ENCODE peak calls at places on chromosomes 2 and 18, in six cellular contexts. O is SK-N-SH, N is HepG2, C is K562, R is GM12878, L is H1. T is an unnamed sample.

GRCh38 chr2:220219371-220219770 is 591.9 kb downstream of the SLC4A3 start:
- DNase-seq in R (no peak), N (no peak), O (no peak), C (no peak), L (no peak), T (no peak)

GRCh38 chr2:85760371-85760770 is 6.6 kb downstream of the ATOH8 start:
- DNase-seq in N (no peak), O (no peak), C (no peak), R (no peak), L (no peak), T (no peak)

GRCh38 chr2:186889291-186889886 is 40.4 kb upstream of the ZSWIM2 start:
- DNase-seq in N (no peak), L (no peak), O (no peak), C (no peak), R (no peak), T (no peak)

GRCh38 chr2:228768818-228769217 is 502.3 kb downstream of the PID1 start:
- DNase-seq in O (no peak), R (no peak), C (no peak), L (no peak), N (no peak), T (no peak)

GRCh38 chr18:40006553-40007073 is 1948.4 kb upstream of the PIK3C3 start:
- DNase-seq in R (no peak), L (no peak), C (no peak), O (no peak), N (no peak), T (no peak)

GRCh38 chr2:33559986-33560385 is 39.1 kb downstream of the FAM98A start:
- DNase-seq in R (no peak), C (no peak), O (no peak), L (no peak), N (no peak), T (no peak)

GRCh38 chr2:183919167-183919566 is 679.2 kb upstream of the ZNF804A start:
- DNase-seq in L (no peak), R (no peak), N (no peak), O (no peak), C (no peak), T (no peak)

GRCh38 chr18:52313213-52313612 is 26.8 kb upstream of the DCC start:
- DNase-seq in O (no peak), L (no peak), N (no peak), C (no peak), R (no peak), T (no peak)

GRCh38 chr18:34222025-34222395 is 2.7 kb downstream of the NOL4 start:
- DNase-seq in C (no peak), L (peak; percentile 58), O (peak; percentile 41), R (no peak), N (no peak), T (no peak)

GRCh38 chr2:129905664-129906081 is 73.8 kb upstream of the RAB6C start:
- DNase-seq in L (peak; percentile 28), O (peak; percentile 4), N (no peak), R (no peak), C (no peak), T (no peak)

GRCh38 chr18:25921677-25922421 is 168.6 kb downstream of the SS18 start:
- DNase-seq in C (peak; percentile 74), N (peak; percentile 31), O (peak; percentile 20), L (peak; percentile 72), R (peak; percentile 20), T (peak; percentile 66)

GRCh38 chr18:9094307-9095226 is 7.9 kb upstream of the NDUFV2 start:
- DNase-seq in O (no peak), N (peak; percentile 92), L (no peak), C (no peak), R (no peak), T (peak; percentile 89)

GRCh38 chr18:3450358-3451107 is 561 bp downstream of the TGIF1 start:
- DNase-seq in O (peak; percentile 60), L (no peak), R (no peak), C (peak; percentile 30), N (no peak), T (no peak)

GRCh38 chr2:219002395-219003266 is 9.4 kb upstream of the CRYBA2 start:
- DNase-seq in O (peak; percentile 89), R (no peak), L (peak; percentile 96), N (peak; percentile 54), C (peak; percentile 83), T (peak; percentile 82)

GRCh38 chr2:28747714-28748113 is 3.9 kb upstream of the PPP1CB start:
- DNase-seq in N (no peak), O (no peak), R (no peak), C (no peak), L (no peak), T (no peak)

GRCh38 chr2:8458461-8459459 is 223.1 kb upstream of the ID2 start:
- DNase-seq in C (no peak), O (no peak), L (no peak), N (no peak), R (no peak), T (no peak)

GRCh38 chr18:23071285-23071684 is 64.0 kb upstream of the CABLES1 start:
- DNase-seq in O (no peak), C (no peak), N (no peak), R (peak; percentile 79), L (no peak), T (no peak)

GRCh38 chr18:42758851-42759250 is 356.6 kb downstream of the RIT2 start:
- DNase-seq in N (no peak), C (no peak), O (no peak), R (no peak), L (no peak), T (no peak)

GRCh38 chr2:10844083-10844482 is 31.5 kb upstream of the PDIA6 start:
- DNase-seq in L (peak; percentile 79), O (peak; percentile 51), C (no peak), N (no peak), R (no peak), T (peak; percentile 52)

GRCh38 chr2:1047485-1047884 is 96.8 kb downstream of the SNTG2 start:
- DNase-seq in N (peak; percentile 7), O (no peak), C (no peak), L (no peak), R (no peak), T (no peak)
- TF ChIP-seq CHD2 in N (no peak), O (no peak), C (no peak), L (no peak), R (no peak), T (no peak)

GRCh38 chr2:72576459-72576858 is 249.4 kb downstream of the EXOC6B start:
- DNase-seq in O (no peak), R (no peak), N (no peak), L (no peak), C (no peak), T (no peak)

GRCh38 chr2:72576861-72577260 is 249.0 kb downstream of the EXOC6B start:
- DNase-seq in L (no peak), R (no peak), O (no peak), C (no peak), N (no peak), T (no peak)

GRCh38 chr2:72583376-72583775 is 242.5 kb downstream of the EXOC6B start:
- DNase-seq in C (no peak), R (no peak), N (no peak), L (no peak), O (no peak), T (no peak)

GRCh38 chr2:72579595-72580180 is 246.1 kb downstream of the EXOC6B start:
- DNase-seq in L (no peak), C (peak; percentile 7), O (peak; percentile 27), R (no peak), N (peak; percentile 70), T (no peak)

DNA sequence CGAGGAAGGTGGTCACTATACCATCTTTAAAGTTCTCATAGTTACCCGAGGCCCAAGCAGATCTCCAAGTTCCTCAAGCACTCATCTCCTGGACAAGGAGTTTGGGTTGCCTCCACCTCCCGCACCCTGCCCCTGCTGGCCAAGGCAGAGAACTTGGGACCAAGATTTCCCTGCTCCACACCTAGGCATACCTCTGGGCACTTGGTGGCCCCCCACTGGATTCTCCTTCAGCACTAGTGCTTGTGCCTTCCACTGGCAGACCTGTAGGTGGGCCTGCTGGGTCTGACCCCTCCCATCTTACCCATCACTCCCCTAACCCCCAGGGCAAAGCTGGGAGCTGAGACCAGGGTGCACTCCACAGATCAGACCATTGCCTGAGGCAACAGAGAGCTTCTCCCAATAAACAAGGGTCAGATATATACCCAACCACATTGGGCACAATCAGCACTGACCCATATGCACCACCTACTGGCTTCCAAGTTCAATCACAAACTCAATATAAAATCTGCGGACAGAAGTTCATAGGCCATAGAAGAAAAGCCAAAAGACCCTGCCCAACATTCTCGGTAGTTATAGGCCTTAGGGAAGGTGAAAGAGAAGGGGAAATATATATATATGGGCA is 244.2 kb downstream of the EXOC6B start:
- DNase-seq in C (no peak), O (no peak), L (peak; percentile 53), N (no peak), R (no peak), T (peak; percentile 19)
- TF ChIP-seq CTCF in C (no peak), O (no peak), L (peak; percentile 60), N (no peak), R (no peak), T (no peak)

DNA sequence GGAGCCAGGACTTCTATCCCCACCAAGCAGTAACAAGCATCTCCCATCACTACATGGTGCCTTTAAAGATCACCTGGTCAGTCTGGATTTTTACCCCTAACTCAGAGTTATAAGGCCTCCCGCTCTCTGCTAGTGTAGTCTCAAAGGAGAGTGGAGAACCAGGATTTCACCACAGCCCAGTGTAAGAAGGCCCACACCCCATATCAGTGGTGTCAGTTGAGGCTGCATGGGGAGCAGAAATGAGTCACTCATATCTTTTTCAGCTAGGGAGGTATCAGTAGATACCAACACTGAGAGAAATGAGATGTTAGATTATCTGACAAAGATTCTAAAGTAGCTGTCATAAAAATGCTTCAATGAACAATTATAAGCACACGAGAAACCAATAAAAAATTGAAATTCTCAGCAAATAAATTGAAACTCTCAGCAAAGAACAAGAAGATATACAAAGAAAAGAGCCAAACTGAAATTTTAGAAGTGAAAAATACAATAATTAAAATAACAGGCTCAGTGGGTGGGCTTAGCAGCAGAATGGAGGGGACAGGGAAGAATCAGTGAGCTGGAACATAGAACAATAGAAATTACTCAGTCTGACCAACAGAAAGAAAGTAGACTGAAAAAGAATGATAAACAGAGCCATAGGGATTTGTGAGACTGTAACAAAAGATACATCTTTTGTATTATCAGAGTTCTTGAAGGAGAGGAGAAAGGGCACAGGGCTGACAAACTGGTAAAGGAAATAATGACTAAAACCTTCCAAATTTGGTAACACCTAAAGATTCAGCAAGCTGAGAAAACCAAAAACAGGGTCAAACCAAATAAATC is 257.7 kb downstream of the ANAPC1 start:
- DNase-seq in O (no peak), N (no peak), L (no peak), R (no peak), C (peak; percentile 58), T (no peak)
- TF ChIP-seq RFX5 in O (no peak), N (no peak), L (no peak), R (no peak), C (no peak), T (no peak)

GRCh38 chr2:236646441-236646840 is 76.8 kb downstream of the ACKR3 start:
- DNase-seq in O (no peak), C (no peak), L (no peak), N (no peak), R (no peak), T (no peak)

GRCh38 chr2:236642584-236643291 is 73.1 kb downstream of the ACKR3 start:
- DNase-seq in L (no peak), N (peak; percentile 18), C (no peak), O (no peak), R (no peak), T (peak; percentile 71)

GRCh38 chr2:236643480-236643879 is 73.9 kb downstream of the ACKR3 start:
- DNase-seq in R (no peak), L (no peak), O (no peak), N (no peak), C (no peak), T (no peak)

GRCh38 chr2:236644067-236644466 is 74.4 kb downstream of the ACKR3 start:
- DNase-seq in O (no peak), C (no peak), N (no peak), R (no peak), L (no peak), T (no peak)

GRCh38 chr2:236644502-236644911 is 74.9 kb downstream of the ACKR3 start:
- DNase-seq in O (no peak), C (no peak), R (no peak), N (no peak), L (no peak), T (no peak)
- TF ChIP-seq CHD2 in O (no peak), C (no peak), R (no peak), N (no peak), L (no peak), T (no peak)

T was measured in A549.